ENCODE peak calls at places on chromosomes 16 and 17, in five cellular contexts. One of them, this sample, is unnamed.

GRCh38 chr17:66301864-66302741 is at the start of gene PRKCA:
- DNase-seq in posterior cingulate gyrus: peak
- DNase-seq in stimulated activated CD4-positive, alpha-beta T cell treated with anti-CD3 and anti-CD28 coated beads, Interleukin-2, amount 100 ng/mL, for 48 hours: peak
- DNase-seq in adipocyte: peak
- DNase-seq in brain microvascular endothelial cell: peak
- DNase-seq in this sample: peak

GRCh38 chr17:75240394-75241142 is 20.8 kb downstream of the GGA3 start:
- DNase-seq in posterior cingulate gyrus: peak
- DNase-seq in stimulated activated CD4-positive, alpha-beta T cell treated with anti-CD3 and anti-CD28 coated beads, Interleukin-2, amount 100 ng/mL, for 48 hours: no peak
- DNase-seq in adipocyte: peak
- DNase-seq in brain microvascular endothelial cell: peak
- DNase-seq in this sample: no peak

GRCh38 chr17:67011527-67012175 is 32.7 kb upstream of the CACNG1 start:
- DNase-seq in posterior cingulate gyrus: no peak
- DNase-seq in stimulated activated CD4-positive, alpha-beta T cell treated with anti-CD3 and anti-CD28 coated beads, Interleukin-2, amount 100 ng/mL, for 48 hours: no peak
- DNase-seq in adipocyte: no peak
- DNase-seq in brain microvascular endothelial cell: no peak
- DNase-seq in this sample: no peak

GRCh38 chr17:71519285-71519684 is 601.5 kb upstream of the SOX9 start:
- DNase-seq in posterior cingulate gyrus: no peak
- DNase-seq in stimulated activated CD4-positive, alpha-beta T cell treated with anti-CD3 and anti-CD28 coated beads, Interleukin-2, amount 100 ng/mL, for 48 hours: no peak
- DNase-seq in adipocyte: no peak
- DNase-seq in brain microvascular endothelial cell: no peak
- DNase-seq in this sample: no peak

GRCh38 chr17:42674755-42675347 is 1.9 kb downstream of the PLEKHH3 start:
- DNase-seq in posterior cingulate gyrus: no peak
- DNase-seq in stimulated activated CD4-positive, alpha-beta T cell treated with anti-CD3 and anti-CD28 coated beads, Interleukin-2, amount 100 ng/mL, for 48 hours: no peak
- DNase-seq in adipocyte: no peak
- DNase-seq in brain microvascular endothelial cell: no peak
- DNase-seq in this sample: no peak

GRCh38 chr17:80517641-80518040 is 27.0 kb upstream of the RPTOR start:
- DNase-seq in posterior cingulate gyrus: no peak
- DNase-seq in stimulated activated CD4-positive, alpha-beta T cell treated with anti-CD3 and anti-CD28 coated beads, Interleukin-2, amount 100 ng/mL, for 48 hours: no peak
- DNase-seq in adipocyte: no peak
- DNase-seq in brain microvascular endothelial cell: no peak
- DNase-seq in this sample: no peak

GRCh38 chr17:82866521-82867214 is 26.8 kb upstream of the ZNF750 start:
- DNase-seq in posterior cingulate gyrus: peak
- DNase-seq in stimulated activated CD4-positive, alpha-beta T cell treated with anti-CD3 and anti-CD28 coated beads, Interleukin-2, amount 100 ng/mL, for 48 hours: no peak
- DNase-seq in adipocyte: peak
- DNase-seq in brain microvascular endothelial cell: peak
- DNase-seq in this sample: no peak

GRCh38 chr17:77636835-77637806 is 321.4 kb upstream of the TNRC6C start:
- DNase-seq in posterior cingulate gyrus: no peak
- DNase-seq in stimulated activated CD4-positive, alpha-beta T cell treated with anti-CD3 and anti-CD28 coated beads, Interleukin-2, amount 100 ng/mL, for 48 hours: no peak
- DNase-seq in adipocyte: no peak
- DNase-seq in brain microvascular endothelial cell: no peak
- DNase-seq in this sample: no peak

GRCh38 chr17:49783051-49783715 is 5.3 kb upstream of the KAT7 start:
- DNase-seq in posterior cingulate gyrus: no peak
- DNase-seq in stimulated activated CD4-positive, alpha-beta T cell treated with anti-CD3 and anti-CD28 coated beads, Interleukin-2, amount 100 ng/mL, for 48 hours: no peak
- DNase-seq in adipocyte: no peak
- DNase-seq in brain microvascular endothelial cell: no peak
- DNase-seq in this sample: no peak

GRCh38 chr16:68436581-68436980 is 11.7 kb downstream of the SMPD3 start:
- DNase-seq in posterior cingulate gyrus: no peak
- DNase-seq in stimulated activated CD4-positive, alpha-beta T cell treated with anti-CD3 and anti-CD28 coated beads, Interleukin-2, amount 100 ng/mL, for 48 hours: no peak
- DNase-seq in adipocyte: no peak
- DNase-seq in brain microvascular endothelial cell: no peak
- DNase-seq in this sample: no peak

GRCh38 chr17:64255764-64256163 is 7.3 kb downstream of the TEX2 start:
- DNase-seq in posterior cingulate gyrus: no peak
- DNase-seq in stimulated activated CD4-positive, alpha-beta T cell treated with anti-CD3 and anti-CD28 coated beads, Interleukin-2, amount 100 ng/mL, for 48 hours: no peak
- DNase-seq in adipocyte: no peak
- DNase-seq in brain microvascular endothelial cell: no peak
- DNase-seq in this sample: no peak

GRCh38 chr17:78672880-78673371 is 95.7 kb upstream of the DNAH17 start:
- DNase-seq in posterior cingulate gyrus: peak
- DNase-seq in stimulated activated CD4-positive, alpha-beta T cell treated with anti-CD3 and anti-CD28 coated beads, Interleukin-2, amount 100 ng/mL, for 48 hours: no peak
- DNase-seq in adipocyte: peak
- DNase-seq in brain microvascular endothelial cell: no peak
- DNase-seq in this sample: no peak

GRCh38 chr16:19601083-19601976 is 45.8 kb downstream of the VPS35L start:
- DNase-seq in posterior cingulate gyrus: no peak
- DNase-seq in stimulated activated CD4-positive, alpha-beta T cell treated with anti-CD3 and anti-CD28 coated beads, Interleukin-2, amount 100 ng/mL, for 48 hours: peak
- DNase-seq in adipocyte: peak
- DNase-seq in brain microvascular endothelial cell: peak
- DNase-seq in this sample: no peak

GRCh38 chr16:46801428-46802049 is 29.4 kb downstream of the C16orf87 start:
- DNase-seq in posterior cingulate gyrus: no peak
- DNase-seq in stimulated activated CD4-positive, alpha-beta T cell treated with anti-CD3 and anti-CD28 coated beads, Interleukin-2, amount 100 ng/mL, for 48 hours: no peak
- DNase-seq in adipocyte: peak
- DNase-seq in brain microvascular endothelial cell: no peak
- DNase-seq in this sample: no peak

GRCh38 chr17:45225051-45225700 is 3.5 kb downstream of the FMNL1 start:
- DNase-seq in posterior cingulate gyrus: peak
- DNase-seq in stimulated activated CD4-positive, alpha-beta T cell treated with anti-CD3 and anti-CD28 coated beads, Interleukin-2, amount 100 ng/mL, for 48 hours: no peak
- DNase-seq in adipocyte: no peak
- DNase-seq in brain microvascular endothelial cell: no peak
- DNase-seq in this sample: no peak

GRCh38 chr17:83173180-83173996 is 94.0 kb downstream of the METRNL start:
- DNase-seq in posterior cingulate gyrus: peak
- DNase-seq in stimulated activated CD4-positive, alpha-beta T cell treated with anti-CD3 and anti-CD28 coated beads, Interleukin-2, amount 100 ng/mL, for 48 hours: no peak
- DNase-seq in adipocyte: no peak
- DNase-seq in brain microvascular endothelial cell: no peak
- DNase-seq in this sample: no peak

GRCh38 chr17:71409712-71410111 is 711.1 kb upstream of the SOX9 start:
- DNase-seq in posterior cingulate gyrus: no peak
- DNase-seq in stimulated activated CD4-positive, alpha-beta T cell treated with anti-CD3 and anti-CD28 coated beads, Interleukin-2, amount 100 ng/mL, for 48 hours: no peak
- DNase-seq in adipocyte: peak
- DNase-seq in brain microvascular endothelial cell: peak
- DNase-seq in this sample: no peak

GRCh38 chr16:30121741-30122620 is 1.0 kb downstream of the MAPK3 start:
- DNase-seq in posterior cingulate gyrus: no peak
- DNase-seq in stimulated activated CD4-positive, alpha-beta T cell treated with anti-CD3 and anti-CD28 coated beads, Interleukin-2, amount 100 ng/mL, for 48 hours: no peak
- DNase-seq in adipocyte: no peak
- DNase-seq in brain microvascular endothelial cell: peak
- DNase-seq in this sample: no peak

GRCh38 chr17:82143333-82143732 is 45.3 kb upstream of the FASN start:
- DNase-seq in posterior cingulate gyrus: peak
- DNase-seq in stimulated activated CD4-positive, alpha-beta T cell treated with anti-CD3 and anti-CD28 coated beads, Interleukin-2, amount 100 ng/mL, for 48 hours: no peak
- DNase-seq in adipocyte: no peak
- DNase-seq in brain microvascular endothelial cell: no peak
- DNase-seq in this sample: no peak

GRCh38 chr17:64531955-64532371 is 25.2 kb downstream of the CEP95 start:
- DNase-seq in posterior cingulate gyrus: no peak
- DNase-seq in stimulated activated CD4-positive, alpha-beta T cell treated with anti-CD3 and anti-CD28 coated beads, Interleukin-2, amount 100 ng/mL, for 48 hours: no peak
- DNase-seq in adipocyte: peak
- DNase-seq in brain microvascular endothelial cell: no peak
- DNase-seq in this sample: no peak

GRCh38 chr17:50605434-50605833 is 29.2 kb upstream of the ABCC3 start:
- DNase-seq in posterior cingulate gyrus: no peak
- DNase-seq in stimulated activated CD4-positive, alpha-beta T cell treated with anti-CD3 and anti-CD28 coated beads, Interleukin-2, amount 100 ng/mL, for 48 hours: no peak
- DNase-seq in adipocyte: no peak
- DNase-seq in brain microvascular endothelial cell: no peak
- DNase-seq in this sample: no peak

GRCh38 chr16:27677300-27677699 is 127.4 kb downstream of the KATNIP start:
- DNase-seq in posterior cingulate gyrus: no peak
- DNase-seq in stimulated activated CD4-positive, alpha-beta T cell treated with anti-CD3 and anti-CD28 coated beads, Interleukin-2, amount 100 ng/mL, for 48 hours: no peak
- DNase-seq in adipocyte: no peak
- DNase-seq in brain microvascular endothelial cell: peak
- DNase-seq in this sample: no peak

GRCh38 chr17:37239690-37240344 is 136.0 kb upstream of the C17orf78 start:
- DNase-seq in posterior cingulate gyrus: no peak
- DNase-seq in stimulated activated CD4-positive, alpha-beta T cell treated with anti-CD3 and anti-CD28 coated beads, Interleukin-2, amount 100 ng/mL, for 48 hours: no peak
- DNase-seq in adipocyte: peak
- DNase-seq in brain microvascular endothelial cell: peak
- DNase-seq in this sample: no peak

GRCh38 chr17:74340470-74341023 is 14.5 kb downstream of the KIF19 start:
- DNase-seq in posterior cingulate gyrus: peak
- DNase-seq in stimulated activated CD4-positive, alpha-beta T cell treated with anti-CD3 and anti-CD28 coated beads, Interleukin-2, amount 100 ng/mL, for 48 hours: no peak
- DNase-seq in adipocyte: no peak
- DNase-seq in brain microvascular endothelial cell: no peak
- DNase-seq in this sample: peak

This sample was measured in dorsolateral prefrontal cortex.